ENCODE peak calls at places on chromosomes 4 and X, in six cellular contexts. H is GM23248, I is ovary, K is psoas muscle, U is astrocyte, R is GM12865. S is an unnamed sample.
A peak's percentile ranks its signal among the peaks of the same experiment; 100 is the strongest.

GRCh38 chr4:105543881-105544280 is 8.5 kb upstream of the ARHGEF38 start:
- DNase-seq in H (no peak), I (no peak), K (no peak), U (no peak), R (no peak), S (no peak)

GRCh38 chr4:1356181-1356998 is 9.4 kb downstream of the UVSSA start:
- DNase-seq in H (peak; percentile 67), I (peak; percentile 67), K (peak; percentile 80), U (peak; percentile 12), R (peak; percentile 44), S (no peak)

GRCh38 chr4:139099366-139099982 is 77.5 kb downstream of the ELF2 start:
- DNase-seq in H (peak; percentile 85), I (peak; percentile 65), K (peak; percentile 68), U (peak; percentile 60), R (peak; percentile 90), S (peak; percentile 62)

GRCh38 chrX:9859711-9860555 is 73.7 kb downstream of the SHROOM2 start:
- DNase-seq in H (peak; percentile 68), I (no peak), K (no peak), U (peak; percentile 85), R (no peak), S (no peak)

GRCh38 chr4:165129924-165130323 is 17.3 kb upstream of the TMEM192 start:
- DNase-seq in H (no peak), I (no peak), K (no peak), U (no peak), R (no peak), S (no peak)

GRCh38 chr4:121375262-121375661 is 5.6 kb downstream of the QRFPR start:
- DNase-seq in H (peak; percentile 61), I (no peak), K (no peak), U (peak; percentile 55), R (no peak), S (no peak)

GRCh38 chr4:26204911-26205368 is 115.9 kb upstream of the RBPJ start:
- DNase-seq in H (no peak), I (peak; percentile 55), K (peak; percentile 79), U (no peak), R (no peak), S (no peak)

GRCh38 chrX:23372220-23372902 is 37.7 kb downstream of the PTCHD1 start:
- DNase-seq in H (no peak), I (no peak), K (no peak), U (no peak), R (no peak), S (no peak)

GRCh38 chr4:52713456-52713937 is 37.7 kb downstream of the ERVMER34-1 start:
- DNase-seq in H (no peak), I (no peak), K (no peak), U (no peak), R (peak; percentile 58), S (no peak)

GRCh38 chr4:52873191-52873590 is 11.1 kb downstream of the RASL11B start:
- DNase-seq in H (no peak), I (no peak), K (no peak), U (no peak), R (no peak), S (no peak)

GRCh38 chr4:54296548-54297203 is 67.6 kb downstream of the PDGFRA start:
- DNase-seq in H (no peak), I (no peak), K (no peak), U (no peak), R (no peak), S (no peak)

GRCh38 chr4:176660561-176660960 is 132.2 kb downstream of the VEGFC start:
- DNase-seq in H (peak; percentile 15), I (no peak), K (no peak), U (no peak), R (no peak), S (no peak)

GRCh38 chrX:28649541-28649940 is 62.3 kb downstream of the IL1RAPL1 start:
- DNase-seq in H (no peak), I (no peak), K (no peak), U (no peak), R (no peak), S (no peak)

GRCh38 chr4:53654300-53654758 is 63.0 kb upstream of the LNX1 start:
- DNase-seq in H (peak; percentile 79), I (no peak), K (no peak), U (peak; percentile 79), R (peak; percentile 67), S (no peak)

GRCh38 chr4:169658970-169659735 is 38.8 kb downstream of the CLCN3 start:
- DNase-seq in H (peak; percentile 19), I (no peak), K (no peak), U (no peak), R (no peak), S (no peak)

GRCh38 chrX:103663921-103664320 is 22.6 kb downstream of the MORF4L2 start:
- DNase-seq in H (no peak), I (no peak), K (no peak), U (no peak), R (no peak), S (no peak)

GRCh38 chr4:48369248-48369647 is 27.9 kb downstream of the SLAIN2 start:
- DNase-seq in H (peak; percentile 42), I (no peak), K (no peak), U (peak; percentile 27), R (no peak), S (no peak)
- H3K4me3 ChIP-seq in H (no peak overlapping the region), I (no peak overlapping the region), K (no peak overlapping the region), U (no peak overlapping the region), R (no peak overlapping the region), S (no peak overlapping the region)

DNA sequence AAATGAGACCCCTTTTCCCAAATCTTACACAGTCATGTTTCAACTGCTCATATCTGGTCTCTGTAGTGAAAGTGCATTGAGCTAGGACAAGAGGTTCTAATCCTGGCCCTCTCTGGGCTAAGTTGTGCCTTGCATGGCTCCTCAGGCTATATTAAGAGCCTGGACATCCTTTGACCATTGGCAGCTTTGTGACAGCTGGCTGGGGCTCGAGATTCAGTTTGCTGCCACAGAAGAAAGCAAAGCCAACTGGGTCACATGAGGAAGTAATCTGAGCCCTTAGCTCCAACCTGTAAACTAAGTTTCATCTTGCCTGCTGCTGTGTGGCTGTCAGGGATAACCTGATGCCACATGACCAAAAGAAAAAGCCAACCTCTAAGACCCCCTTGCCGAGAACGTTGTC is 51.8 kb upstream of the JADE1 start:
- DNase-seq in H (no peak), I (no peak), K (peak; percentile 84), U (no peak), R (peak; percentile 28), S (no peak)
- H3K4me3 ChIP-seq in H (no peak overlapping the region), I (no peak overlapping the region), K (peak overlapping the region; percentile 27), U (no peak overlapping the region), R (no peak overlapping the region), S (no peak overlapping the region)

DNA sequence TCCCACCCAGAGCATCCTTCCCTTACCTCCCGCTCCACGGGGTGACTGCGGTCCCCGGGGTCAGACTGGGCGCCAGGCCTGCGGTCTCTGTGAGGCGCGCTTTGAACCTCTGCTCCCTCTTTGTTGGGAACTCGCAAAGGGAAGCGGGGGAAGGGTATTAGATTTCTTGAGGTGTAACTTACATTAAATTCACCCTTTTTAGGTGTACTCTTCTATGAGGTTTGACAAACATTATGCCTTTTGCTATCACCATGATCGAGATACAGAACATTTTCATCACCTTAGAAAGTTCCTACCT is 569 bp downstream of the DCK start:
- DNase-seq in H (no peak), I (no peak), K (no peak), U (no peak), R (no peak), S (no peak)
- H3K4me3 ChIP-seq in H (peak overlapping the region; percentile 90), I (peak overlapping the region; percentile 83), K (peak overlapping the region; percentile 92), U (peak overlapping the region; percentile 68), R (peak overlapping the region; percentile 91), S (peak overlapping the region; percentile 79)

GRCh38 chr4:163901305-163901704 is 406.8 kb downstream of the TMA16 start:
- DNase-seq in H (no peak), I (no peak), K (no peak), U (no peak), R (no peak), S (no peak)

DNA sequence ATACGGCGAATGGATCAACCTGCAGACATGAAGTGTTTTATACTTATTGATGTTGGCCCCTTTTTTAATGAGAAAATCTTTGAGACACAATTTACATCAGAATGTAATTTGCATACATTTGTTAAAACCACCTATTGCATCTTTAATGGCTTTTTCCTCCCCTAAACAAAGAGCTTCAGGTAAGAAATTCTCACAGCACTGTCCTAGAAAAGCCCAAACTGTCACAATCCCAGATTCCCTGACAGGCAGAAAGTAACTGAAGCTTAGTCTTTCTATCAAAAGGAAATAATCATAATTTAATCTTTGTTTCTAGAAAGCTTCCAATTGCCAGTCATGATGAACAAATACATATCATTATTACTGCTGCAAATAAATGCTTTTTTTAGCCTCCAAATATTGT is 407.9 kb downstream of the TMA16 start:
- DNase-seq in H (no peak), I (no peak), K (no peak), U (no peak), R (no peak), S (no peak)
- H3K4me3 ChIP-seq in H (no peak overlapping the region), I (no peak overlapping the region), K (no peak overlapping the region), U (no peak overlapping the region), R (no peak overlapping the region), S (no peak overlapping the region)

DNA sequence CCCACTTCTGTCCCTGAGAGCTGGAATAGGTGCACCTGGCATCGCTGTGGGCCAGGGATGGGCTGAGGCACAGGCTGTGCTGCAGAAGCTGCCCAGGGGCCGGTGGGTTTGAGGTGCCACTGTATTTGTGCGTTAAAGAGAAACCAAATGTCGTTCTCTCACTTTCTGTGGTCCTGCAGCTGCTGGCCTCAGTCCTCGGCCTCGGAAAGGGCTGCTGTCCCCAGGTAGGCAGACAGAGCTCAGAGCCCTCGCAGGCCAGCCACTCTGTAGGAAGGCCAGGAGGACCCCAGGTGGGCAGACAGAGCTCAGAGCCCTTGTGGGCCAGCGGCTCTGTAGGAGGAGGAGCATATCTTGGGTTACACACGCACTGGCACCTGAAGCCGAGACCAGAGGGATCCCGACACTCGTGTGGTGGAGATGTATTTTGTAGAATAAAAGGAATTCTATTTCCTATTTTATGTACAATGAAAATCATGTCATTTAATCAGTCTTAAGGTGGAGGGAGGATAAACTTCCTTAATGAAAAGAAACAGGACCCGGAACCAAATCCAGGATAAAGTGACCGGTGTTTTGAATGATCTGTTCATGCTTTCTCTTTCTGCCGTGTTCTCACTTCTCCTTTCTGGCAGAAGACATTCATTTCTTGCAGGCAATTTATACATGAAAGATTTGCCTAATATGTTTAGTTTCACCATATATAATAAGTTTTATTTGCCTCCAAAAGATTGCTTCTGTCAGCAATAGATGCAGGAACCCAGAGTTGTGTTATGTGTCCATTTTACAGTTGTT is 54.4 kb upstream of the HGFAC start:
- DNase-seq in H (no peak), I (no peak), K (no peak), U (no peak), R (peak; percentile 70), S (no peak)
- H3K4me3 ChIP-seq in H (peak overlapping the region; percentile 69), I (no peak overlapping the region), K (peak overlapping the region; percentile 41), U (peak overlapping the region; percentile 32), R (peak overlapping the region; percentile 52), S (peak overlapping the region; percentile 35)